ENCODE peak calls at places on chromosomes 5 and 9, in eight cellular contexts. U is EL; Q is tibial artery; A is Caki2; C is stimulated activated CD4-positive, alpha-beta T cell treated with anti-CD3 and anti-CD28 coated beads, Interleukin-15, amount 100 ng/mL, for 1 hour; D is ACHN; N is fibroblast of lung; T is gastrocnemius medialis. G is an unnamed sample.

GRCh38 chr5:83726912-83727311 is 6.3 kb upstream of the HAPLN1 start:
- DNase-seq in C (no peak), A (peak; percentile 43), U (peak; percentile 22), T (no peak), Q (no peak), N (peak; percentile 87), D (peak; percentile 88), G (no peak)

GRCh38 chr5:181203842-181204560 is 995 bp downstream of the TRIM7 start:
- DNase-seq in T (peak; percentile 56), Q (peak; percentile 42), C (no peak), N (no peak), A (peak; percentile 40), U (peak; percentile 38), D (no peak), G (no peak)

GRCh38 chr5:53446908-53447307 is 33.5 kb upstream of the FST start:
- DNase-seq in N (peak; percentile 18), C (no peak), U (peak; percentile 22), A (no peak), T (no peak), D (no peak), Q (no peak), G (no peak)

GRCh38 chr9:97933573-97933972 is 4.4 kb downstream of the HEMGN start:
- DNase-seq in A (no peak), Q (no peak), N (no peak), T (no peak), C (no peak), U (no peak), D (no peak), G (no peak)

GRCh38 chr5:74257645-74258328 is 382.7 kb downstream of the ENC1 start:
- DNase-seq in D (no peak), U (peak; percentile 22), Q (peak; percentile 80), N (peak; percentile 53), T (peak; percentile 62), A (no peak), C (no peak), G (no peak)

GRCh38 chr9:117485176-117485575 is 70.3 kb upstream of the ASTN2 start:
- DNase-seq in N (peak; percentile 1), A (peak; percentile 31), C (no peak), T (no peak), Q (no peak), D (no peak), U (peak; percentile 47), G (peak; percentile 50)

GRCh38 chr5:177357459-177358332 is at the start of gene RGS14:
- DNase-seq in D (no peak), U (peak; percentile 43), C (peak; percentile 40), N (peak; percentile 64), Q (no peak), T (peak; percentile 20), A (no peak), G (peak; percentile 70)

GRCh38 chr5:117690603-117691002 is 1116.0 kb upstream of the SEMA6A start:
- DNase-seq in T (no peak), A (no peak), U (no peak), N (no peak), D (no peak), C (no peak), Q (no peak), G (no peak)

GRCh38 chr9:21994996-21995651 is 533 bp downstream of the CDKN2B-AS1 start:
- DNase-seq in Q (peak; percentile 63), D (peak; percentile 65), T (peak; percentile 45), U (peak; percentile 84), N (peak; percentile 76), C (peak; percentile 46), A (no peak), G (no peak)

GRCh38 chr5:17228833-17229291 is 11.4 kb downstream of the BASP1 start:
- DNase-seq in N (peak; percentile 83), C (no peak), U (peak; percentile 74), T (no peak), Q (no peak), A (no peak), D (no peak), G (no peak)

GRCh38 chr9:89048611-89049010 is 57.3 kb downstream of the S1PR3 start:
- DNase-seq in D (no peak), N (no peak), T (no peak), Q (no peak), C (no peak), A (no peak), U (no peak), G (no peak)

G was measured in A172.